ENCODE peak calls at places on chromosome 12, in eight cellular contexts. M, A, Q, J, L, X, H and F are unnamed samples.

GRCh38 chr12:122403115-122403770 is 19.2 kb downstream of the CLIP1 start:
- DNase-seq in Q (no peak), M (no peak), J (peak; percentile 19), L (no peak), X (no peak), A (no peak), H (no peak), F (no peak)

GRCh38 chr12:66405395-66405794 is 103.1 kb downstream of the HELB start:
- DNase-seq in Q (no peak), H (no peak), A (no peak), L (peak; percentile 14), M (no peak), X (no peak), J (no peak), F (no peak)

GRCh38 chr12:2453076-2453806 is 341.5 kb upstream of the FKBP4 start:
- DNase-seq in Q (no peak), M (no peak), A (no peak), H (no peak), J (no peak), L (no peak), X (no peak), F (no peak)

GRCh38 chr12:71303199-71303598 is 136.4 kb upstream of the LGR5 start:
- DNase-seq in L (peak; percentile 39), A (no peak), J (no peak), Q (no peak), M (no peak), X (no peak), H (no peak), F (no peak)

GRCh38 chr12:7042847-7043246 is 17.7 kb upstream of the C1S start:
- DNase-seq in J (no peak), A (no peak), Q (no peak), X (peak; percentile 11), L (peak; percentile 62), M (no peak), H (no peak), F (peak; percentile 32)

GRCh38 chr12:128076188-128076587 is 190.8 kb upstream of the TMEM132C start:
- DNase-seq in Q (no peak), M (no peak), A (no peak), J (no peak), L (no peak), H (no peak), X (no peak), F (no peak)

GRCh38 chr12:48852734-48853168 is 788 bp upstream of the DDX23 start:
- DNase-seq in M (no peak), Q (no peak), X (peak; percentile 9), J (no peak), H (no peak), L (no peak), A (no peak), F (no peak)

GRCh38 chr12:122871851-122872785 is 23.8 kb downstream of the VPS37B start:
- DNase-seq in A (peak; percentile 36), H (peak; percentile 39), L (peak; percentile 76), Q (no peak), M (peak; percentile 99), X (peak; percentile 74), J (no peak), F (no peak)

GRCh38 chr12:62249419-62249818 is 10.8 kb upstream of the USP15 start:
- DNase-seq in A (no peak), H (no peak), L (no peak), J (no peak), M (no peak), Q (no peak), X (no peak), F (no peak)

GRCh38 chr12:132456186-132456943 is 33.6 kb upstream of the FBRSL1 start:
- DNase-seq in X (no peak), Q (no peak), M (no peak), J (no peak), H (no peak), A (no peak), L (no peak), F (no peak)

GRCh38 chr12:79547735-79548347 is 142.9 kb downstream of the PAWR start:
- DNase-seq in Q (no peak), M (peak; percentile 56), H (no peak), L (peak; percentile 83), X (no peak), A (no peak), J (no peak), F (peak; percentile 15)

GRCh38 chr12:92596388-92596787 is 106.4 kb upstream of the PLEKHG7 start:
- DNase-seq in X (no peak), L (peak; percentile 57), A (no peak), J (no peak), H (no peak), Q (no peak), M (no peak), F (no peak)

GRCh38 chr12:54437243-54437642 is 18.2 kb upstream of the ITGA5 start:
- DNase-seq in Q (no peak), A (no peak), L (no peak), H (no peak), M (no peak), X (no peak), J (no peak), F (no peak)

GRCh38 chr12:2779281-2779680 is 15.5 kb upstream of the FKBP4 start:
- DNase-seq in H (no peak), J (no peak), X (no peak), Q (no peak), M (no peak), A (no peak), L (no peak), F (no peak)

GRCh38 chr12:126055521-126055920 is 990.3 kb downstream of the AACS start:
- DNase-seq in J (no peak), M (no peak), L (peak; percentile 31), H (no peak), X (no peak), Q (no peak), A (no peak), F (no peak)

GRCh38 chr12:42760550-42760949 is 171.0 kb upstream of the PRICKLE1 start:
- DNase-seq in L (no peak), Q (no peak), H (no peak), J (no peak), A (no peak), M (no peak), X (no peak), F (no peak)

GRCh38 chr12:89181271-89181920 is 170.9 kb downstream of the DUSP6 start:
- DNase-seq in X (no peak), Q (no peak), M (no peak), A (no peak), L (peak; percentile 73), J (no peak), H (no peak), F (no peak)

GRCh38 chr12:126286203-126286602 is 1221.0 kb downstream of the AACS start:
- DNase-seq in X (no peak), L (no peak), J (no peak), H (no peak), Q (no peak), M (no peak), A (no peak), F (no peak)

GRCh38 chr12:104562763-104563162 is 106.0 kb downstream of the CHST11 start:
- DNase-seq in M (no peak), H (no peak), X (no peak), J (no peak), L (no peak), Q (no peak), A (no peak), F (no peak)

GRCh38 chr12:89379100-89379838 is 27.0 kb upstream of the DUSP6 start:
- DNase-seq in M (no peak), A (no peak), J (no peak), X (no peak), H (no peak), Q (no peak), L (no peak), F (no peak)